ENCODE peak calls at places on chromosomes 13 and 19, in eight cellular contexts. One of them, this sample, is unnamed.

GRCh38 chr13:20125129-20125782 is 35.6 kb downstream of the GJA3 start:
- DNase-seq in spleen: no peak
- DNase-seq in transverse colon: no peak
- DNase-seq in IMR-90: peak; percentile 69
- DNase-seq in breast epithelium: no peak
- DNase-seq in endothelial cell of umbilical vein: peak; percentile 19
- DNase-seq in lower leg skin: no peak
- DNase-seq in right lobe of liver: no peak
- DNase-seq in this sample: no peak

GRCh38 chr13:109785141-109785891 is 1.1 kb downstream of the IRS2 start:
- DNase-seq in spleen: peak; percentile 92
- DNase-seq in transverse colon: peak; percentile 44
- DNase-seq in IMR-90: peak; percentile 57
- DNase-seq in breast epithelium: no peak
- DNase-seq in endothelial cell of umbilical vein: peak; percentile 44
- DNase-seq in lower leg skin: peak; percentile 32
- DNase-seq in right lobe of liver: peak; percentile 66
- DNase-seq in this sample: peak; percentile 58

GRCh38 chr19:10013834-10014618 is 743 bp downstream of the RDH8 start:
- DNase-seq in spleen: no peak
- DNase-seq in transverse colon: peak; percentile 32
- DNase-seq in IMR-90: no peak
- DNase-seq in breast epithelium: no peak
- DNase-seq in endothelial cell of umbilical vein: no peak
- DNase-seq in lower leg skin: no peak
- DNase-seq in right lobe of liver: no peak
- DNase-seq in this sample: no peak

GRCh38 chr19:4866595-4867424 is 657 bp downstream of the PLIN3 start:
- DNase-seq in spleen: peak; percentile 93
- DNase-seq in transverse colon: peak; percentile 68
- DNase-seq in IMR-90: peak; percentile 28
- DNase-seq in breast epithelium: peak; percentile 67
- DNase-seq in endothelial cell of umbilical vein: peak; percentile 55
- DNase-seq in lower leg skin: peak; percentile 67
- DNase-seq in right lobe of liver: peak; percentile 68
- DNase-seq in this sample: peak; percentile 47

GRCh38 chr13:104871456-104871855 is 1664.0 kb downstream of the EFNB2 start:
- DNase-seq in spleen: no peak
- DNase-seq in transverse colon: no peak
- DNase-seq in IMR-90: no peak
- DNase-seq in breast epithelium: no peak
- DNase-seq in endothelial cell of umbilical vein: no peak
- DNase-seq in lower leg skin: no peak
- DNase-seq in right lobe of liver: no peak
- DNase-seq in this sample: no peak

GRCh38 chr13:94154362-94154761 is 325.1 kb downstream of the DCT start:
- DNase-seq in spleen: no peak
- DNase-seq in transverse colon: no peak
- DNase-seq in IMR-90: peak; percentile 35
- DNase-seq in breast epithelium: no peak
- DNase-seq in endothelial cell of umbilical vein: no peak
- DNase-seq in lower leg skin: no peak
- DNase-seq in right lobe of liver: peak; percentile 94
- DNase-seq in this sample: no peak

GRCh38 chr19:47507031-47507430 is 7.8 kb downstream of the NAPA start:
- DNase-seq in spleen: no peak
- DNase-seq in transverse colon: no peak
- DNase-seq in IMR-90: no peak
- DNase-seq in breast epithelium: peak; percentile 83
- DNase-seq in endothelial cell of umbilical vein: no peak
- DNase-seq in lower leg skin: no peak
- DNase-seq in right lobe of liver: no peak
- DNase-seq in this sample: no peak

GRCh38 chr19:5213667-5214066 is 126.9 kb downstream of the PTPRS start:
- DNase-seq in spleen: no peak
- DNase-seq in transverse colon: no peak
- DNase-seq in IMR-90: no peak
- DNase-seq in breast epithelium: no peak
- DNase-seq in endothelial cell of umbilical vein: no peak
- DNase-seq in lower leg skin: no peak
- DNase-seq in right lobe of liver: no peak
- DNase-seq in this sample: no peak

GRCh38 chr19:41321600-41322270 is 11.8 kb downstream of the CCDC97 start:
- DNase-seq in spleen: no peak
- DNase-seq in transverse colon: peak; percentile 41
- DNase-seq in IMR-90: peak; percentile 80
- DNase-seq in breast epithelium: no peak
- DNase-seq in endothelial cell of umbilical vein: peak; percentile 76
- DNase-seq in lower leg skin: peak; percentile 37
- DNase-seq in right lobe of liver: peak; percentile 53
- DNase-seq in this sample: peak; percentile 60

GRCh38 chr13:105969761-105970160 is 565.7 kb downstream of the EFNB2 start:
- DNase-seq in spleen: no peak
- DNase-seq in transverse colon: no peak
- DNase-seq in IMR-90: no peak
- DNase-seq in breast epithelium: no peak
- DNase-seq in endothelial cell of umbilical vein: no peak
- DNase-seq in lower leg skin: no peak
- DNase-seq in right lobe of liver: no peak
- DNase-seq in this sample: no peak

DNA sequence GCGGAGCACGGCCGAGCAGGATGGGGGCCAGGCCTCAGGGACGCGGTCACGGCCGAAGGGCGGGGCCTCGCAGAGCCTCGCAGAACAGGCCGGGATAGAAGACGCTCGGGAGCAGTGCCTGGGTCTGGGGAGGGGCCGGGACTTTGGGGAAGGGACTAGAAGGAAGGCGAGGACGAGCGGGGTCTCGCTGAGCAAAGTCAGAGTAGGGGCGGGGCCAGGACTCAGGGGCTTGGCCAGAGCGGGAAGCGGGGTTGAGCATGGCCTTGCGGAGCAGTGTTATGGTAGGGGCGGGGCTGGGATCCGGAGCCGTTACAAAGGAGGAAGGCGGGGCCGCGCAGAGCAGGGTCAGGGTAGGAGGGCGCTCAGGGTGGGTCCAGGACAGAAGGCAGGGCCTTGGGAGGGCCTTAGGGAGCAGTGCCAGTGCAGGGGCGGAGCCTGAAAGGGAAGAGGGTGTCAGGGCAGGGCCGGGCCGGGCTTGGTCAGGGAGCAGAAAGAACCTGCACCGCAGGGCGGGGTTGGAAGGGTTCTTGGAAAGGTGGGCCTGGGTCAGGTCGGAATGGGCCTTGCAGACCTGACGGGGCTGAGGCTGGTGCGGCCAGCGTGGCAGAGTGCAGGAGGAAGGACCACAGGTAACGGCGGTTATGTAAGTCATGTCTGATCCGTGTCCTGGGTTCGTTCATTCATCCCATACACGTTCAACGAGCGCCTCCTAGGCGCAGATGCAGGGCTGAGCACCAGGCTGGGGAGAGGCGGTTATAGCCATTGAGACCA is 535 bp upstream of the ATP8B3 start:
- DNase-seq in spleen: peak; percentile 98
- DNase-seq in transverse colon: peak; percentile 97
- DNase-seq in IMR-90: peak; percentile 90
- DNase-seq in breast epithelium: peak; percentile 82
- DNase-seq in endothelial cell of umbilical vein: peak; percentile 88
- DNase-seq in lower leg skin: peak; percentile 93
- DNase-seq in right lobe of liver: peak; percentile 98
- DNase-seq in this sample: peak; percentile 96
- TF ChIP-seq POLR2A in spleen: no peak
- TF ChIP-seq POLR2A in transverse colon: peak; percentile 57
- TF ChIP-seq POLR2A in IMR-90: peak; percentile 41
- TF ChIP-seq POLR2A in breast epithelium: no peak
- TF ChIP-seq POLR2A in endothelial cell of umbilical vein: no peak
- TF ChIP-seq POLR2A in lower leg skin: no peak
- TF ChIP-seq POLR2A in right lobe of liver: peak; percentile 44
- TF ChIP-seq POLR2A in this sample: peak; percentile 67

DNA sequence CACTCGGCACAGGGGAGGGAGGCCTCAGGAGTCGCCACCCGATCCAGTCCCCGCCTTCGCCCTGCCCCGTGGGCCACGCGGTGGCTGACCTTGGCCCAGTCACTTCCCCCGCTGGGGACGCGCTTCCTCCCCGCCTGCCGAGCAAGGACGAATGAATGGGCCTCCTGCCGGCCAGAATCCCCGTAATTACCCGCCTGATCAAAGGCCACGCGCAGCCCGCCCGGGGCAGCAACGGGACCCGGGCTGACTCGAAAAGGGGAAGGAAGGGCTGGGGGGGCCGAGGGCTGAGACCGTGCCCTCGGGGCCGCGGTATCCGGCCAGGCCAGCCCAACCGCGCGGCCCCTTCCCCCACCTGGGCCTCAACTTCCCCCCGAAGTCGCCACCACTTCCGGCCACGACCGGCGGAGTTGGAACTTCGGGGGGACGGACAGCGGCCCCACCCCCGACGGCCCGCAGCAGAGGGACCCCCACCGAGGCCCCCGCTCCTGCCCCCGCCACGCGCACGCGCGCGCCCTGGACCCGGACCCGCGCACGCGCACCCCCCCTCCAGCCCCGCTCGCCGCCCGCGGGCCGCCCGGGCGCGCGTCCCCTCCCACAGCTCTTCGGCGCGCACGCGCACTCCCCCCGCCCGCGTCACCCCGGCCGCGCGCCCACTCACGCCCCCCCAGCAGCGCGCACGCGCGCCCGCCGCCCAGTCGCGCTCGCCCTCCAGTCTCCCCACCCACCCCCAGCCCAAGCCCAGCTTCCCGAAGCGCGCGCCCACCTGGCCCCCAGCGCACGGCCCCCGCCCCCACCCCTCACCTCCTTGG is 520 bp downstream of the ZNF787 start:
- DNase-seq in spleen: peak; percentile 96
- DNase-seq in transverse colon: peak; percentile 89
- DNase-seq in IMR-90: peak; percentile 71
- DNase-seq in breast epithelium: no peak
- DNase-seq in endothelial cell of umbilical vein: peak; percentile 77
- DNase-seq in lower leg skin: peak; percentile 56
- DNase-seq in right lobe of liver: peak; percentile 96
- DNase-seq in this sample: peak; percentile 89
- TF ChIP-seq POLR2A in spleen: no peak
- TF ChIP-seq POLR2A in transverse colon: peak; percentile 67
- TF ChIP-seq POLR2A in IMR-90: peak; percentile 68
- TF ChIP-seq POLR2A in breast epithelium: no peak
- TF ChIP-seq POLR2A in endothelial cell of umbilical vein: peak; percentile 64
- TF ChIP-seq POLR2A in lower leg skin: no peak
- TF ChIP-seq POLR2A in right lobe of liver: peak; percentile 86
- TF ChIP-seq POLR2A in this sample: peak; percentile 29

GRCh38 chr19:8832132-8833021 is at the start of the genes MBD3L1 and ZNF558:
- DNase-seq in spleen: peak; percentile 100
- DNase-seq in transverse colon: peak; percentile 98
- DNase-seq in IMR-90: peak; percentile 97
- DNase-seq in breast epithelium: peak; percentile 98
- DNase-seq in endothelial cell of umbilical vein: peak; percentile 8
- DNase-seq in lower leg skin: peak; percentile 99
- DNase-seq in right lobe of liver: peak; percentile 96
- DNase-seq in this sample: peak; percentile 100
- TF ChIP-seq POLR2A in spleen: peak; percentile 38
- TF ChIP-seq POLR2A in transverse colon: peak; percentile 87
- TF ChIP-seq POLR2A in IMR-90: peak; percentile 89
- TF ChIP-seq POLR2A in breast epithelium: peak; percentile 73
- TF ChIP-seq POLR2A in endothelial cell of umbilical vein: no peak
- TF ChIP-seq POLR2A in lower leg skin: no peak
- TF ChIP-seq POLR2A in right lobe of liver: peak; percentile 86
- TF ChIP-seq POLR2A in this sample: peak; percentile 83

DNA sequence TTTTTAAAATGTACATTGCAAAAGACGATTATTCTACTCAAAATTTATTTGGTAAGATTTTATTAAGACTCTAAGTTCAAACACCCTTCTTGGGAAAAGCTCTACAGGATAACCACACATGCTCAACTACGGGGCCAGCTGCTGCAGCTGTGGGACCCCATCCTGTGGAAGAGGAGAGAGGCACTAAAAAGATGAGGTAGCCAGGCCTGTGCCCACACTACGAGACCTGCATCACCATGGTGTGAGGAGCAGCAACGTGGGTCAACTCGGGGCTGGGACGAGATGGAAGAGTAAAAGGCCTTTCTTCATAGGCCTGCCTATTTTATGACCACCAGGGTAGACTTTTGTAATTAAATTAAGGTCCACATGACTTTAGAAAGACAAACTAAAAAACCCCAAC is 4.6 kb upstream of the CCNP start:
- DNase-seq in spleen: no peak
- DNase-seq in transverse colon: no peak
- DNase-seq in IMR-90: no peak
- DNase-seq in breast epithelium: no peak
- DNase-seq in endothelial cell of umbilical vein: no peak
- DNase-seq in lower leg skin: no peak
- DNase-seq in right lobe of liver: no peak
- DNase-seq in this sample: no peak
- TF ChIP-seq POLR2A in spleen: no peak
- TF ChIP-seq POLR2A in transverse colon: no peak
- TF ChIP-seq POLR2A in IMR-90: no peak
- TF ChIP-seq POLR2A in breast epithelium: no peak
- TF ChIP-seq POLR2A in endothelial cell of umbilical vein: no peak
- TF ChIP-seq POLR2A in lower leg skin: no peak
- TF ChIP-seq POLR2A in right lobe of liver: no peak
- TF ChIP-seq POLR2A in this sample: no peak

GRCh38 chr13:92553470-92554114 is 673.0 kb upstream of the GPC6 start:
- DNase-seq in spleen: no peak
- DNase-seq in transverse colon: no peak
- DNase-seq in IMR-90: no peak
- DNase-seq in breast epithelium: no peak
- DNase-seq in endothelial cell of umbilical vein: no peak
- DNase-seq in lower leg skin: no peak
- DNase-seq in right lobe of liver: no peak
- DNase-seq in this sample: no peak
- TF ChIP-seq POLR2A in spleen: no peak
- TF ChIP-seq POLR2A in transverse colon: no peak
- TF ChIP-seq POLR2A in IMR-90: no peak
- TF ChIP-seq POLR2A in breast epithelium: no peak
- TF ChIP-seq POLR2A in endothelial cell of umbilical vein: no peak
- TF ChIP-seq POLR2A in lower leg skin: no peak
- TF ChIP-seq POLR2A in right lobe of liver: no peak
- TF ChIP-seq POLR2A in this sample: no peak

GRCh38 chr19:17380426-17381138 is 3.4 kb upstream of the PLVAP start:
- DNase-seq in spleen: no peak
- DNase-seq in transverse colon: no peak
- DNase-seq in IMR-90: no peak
- DNase-seq in breast epithelium: no peak
- DNase-seq in endothelial cell of umbilical vein: no peak
- DNase-seq in lower leg skin: no peak
- DNase-seq in right lobe of liver: no peak
- DNase-seq in this sample: no peak

GRCh38 chr19:17389957-17390664 is 3.9 kb downstream of the CCDC194 start:
- DNase-seq in spleen: no peak
- DNase-seq in transverse colon: no peak
- DNase-seq in IMR-90: no peak
- DNase-seq in breast epithelium: no peak
- DNase-seq in endothelial cell of umbilical vein: no peak
- DNase-seq in lower leg skin: no peak
- DNase-seq in right lobe of liver: no peak
- DNase-seq in this sample: no peak

GRCh38 chr19:17390665-17391370 is 3.2 kb downstream of the CCDC194 start:
- DNase-seq in spleen: peak; percentile 96
- DNase-seq in transverse colon: peak; percentile 93
- DNase-seq in IMR-90: peak; percentile 87
- DNase-seq in breast epithelium: peak; percentile 93
- DNase-seq in endothelial cell of umbilical vein: peak; percentile 95
- DNase-seq in lower leg skin: peak; percentile 83
- DNase-seq in right lobe of liver: peak; percentile 84
- DNase-seq in this sample: peak; percentile 93

GRCh38 chr19:17389288-17389687 is 4.7 kb downstream of the CCDC194 start:
- DNase-seq in spleen: no peak
- DNase-seq in transverse colon: no peak
- DNase-seq in IMR-90: no peak
- DNase-seq in breast epithelium: no peak
- DNase-seq in endothelial cell of umbilical vein: no peak
- DNase-seq in lower leg skin: no peak
- DNase-seq in right lobe of liver: no peak
- DNase-seq in this sample: no peak

GRCh38 chr19:17385878-17386611 is 8.0 kb downstream of the CCDC194 start:
- DNase-seq in spleen: peak; percentile 90
- DNase-seq in transverse colon: peak; percentile 68
- DNase-seq in IMR-90: peak; percentile 30
- DNase-seq in breast epithelium: peak; percentile 59
- DNase-seq in endothelial cell of umbilical vein: peak; percentile 64
- DNase-seq in lower leg skin: no peak
- DNase-seq in right lobe of liver: peak; percentile 65
- DNase-seq in this sample: peak; percentile 81
- TF ChIP-seq POLR2A in spleen: no peak
- TF ChIP-seq POLR2A in transverse colon: no peak
- TF ChIP-seq POLR2A in IMR-90: no peak
- TF ChIP-seq POLR2A in breast epithelium: no peak
- TF ChIP-seq POLR2A in endothelial cell of umbilical vein: no peak
- TF ChIP-seq POLR2A in lower leg skin: no peak
- TF ChIP-seq POLR2A in right lobe of liver: no peak
- TF ChIP-seq POLR2A in this sample: no peak

This sample was measured in erythroblast.